ENCODE peak calls at places on chromosomes 2 and 18, in six cellular contexts. V is tibial artery, R is fibroblast of lung, K is kidney, O is cerebellar cortex, Q is fibroblast of the aortic adventitia. P is an unnamed sample.

GRCh38 chr2:132559921-132560320 is 110.1 kb downstream of the LYPD1 start:
- DNase-seq in V (no peak), R (no peak), K (no peak), O (no peak), Q (no peak), P (no peak)

GRCh38 chr2:15298769-15299168 is 262.4 kb downstream of the NBAS start:
- DNase-seq in V (no peak), R (peak), K (no peak), O (no peak), Q (no peak), P (no peak)

GRCh38 chr18:1466035-1466434 is 561.4 kb downstream of the ADCYAP1 start:
- DNase-seq in V (no peak), R (no peak), K (no peak), O (no peak), Q (no peak), P (no peak)

GRCh38 chr2:208406474-208407451 is at the start of gene PTH2R:
- DNase-seq in V (no peak), R (peak), K (peak), O (no peak), Q (no peak), P (no peak)

GRCh38 chr2:120938132-120938771 is 202.6 kb downstream of the GLI2 start:
- DNase-seq in V (no peak), R (no peak), K (peak), O (no peak), Q (peak), P (no peak)

GRCh38 chr2:154402138-154402714 is 296.3 kb upstream of the KCNJ3 start:
- DNase-seq in V (no peak), R (peak), K (no peak), O (peak), Q (peak), P (peak)

GRCh38 chr2:11075221-11075620 is 80.0 kb upstream of the SLC66A3 start:
- DNase-seq in V (no peak), R (no peak), K (no peak), O (no peak), Q (no peak), P (no peak)

GRCh38 chr2:109000654-109001600 is 11.9 kb upstream of the EDAR start:
- DNase-seq in V (no peak), R (no peak), K (no peak), O (no peak), Q (no peak), P (no peak)

GRCh38 chr18:49177812-49178211 is 227.0 kb upstream of the SMAD7 start:
- DNase-seq in V (no peak), R (peak), K (no peak), O (no peak), Q (peak), P (no peak)

GRCh38 chr2:25473758-25474335 is 132.1 kb upstream of the DNMT3A start:
- DNase-seq in V (no peak), R (peak), K (peak), O (peak), Q (peak), P (peak)

GRCh38 chr18:71068338-71068737 is 779.5 kb downstream of the SOCS6 start:
- DNase-seq in V (no peak), R (no peak), K (no peak), O (no peak), Q (no peak), P (no peak)

GRCh38 chr2:13858626-13859025 is 773.9 kb upstream of the LRATD1 start:
- DNase-seq in V (no peak), R (peak), K (no peak), O (no peak), Q (peak), P (no peak)

GRCh38 chr18:29161429-29161828 is 984.5 kb upstream of the CDH2 start:
- DNase-seq in V (no peak), R (no peak), K (no peak), O (no peak), Q (no peak), P (no peak)

GRCh38 chr2:190270298-190270697 is 49.3 kb downstream of the HIBCH start:
- DNase-seq in V (no peak), R (peak), K (no peak), O (no peak), Q (peak), P (no peak)

GRCh38 chr2:69601179-69601612 is 42.3 kb downstream of the AAK1 start:
- DNase-seq in V (no peak), R (peak), K (no peak), O (no peak), Q (peak), P (no peak)

GRCh38 chr18:35747894-35748472 is 166.4 kb downstream of the GALNT1 start:
- DNase-seq in V (no peak), R (no peak), K (no peak), O (no peak), Q (no peak), P (no peak)

GRCh38 chr2:77421971-77422370 is 100.2 kb downstream of the LRRTM4 start:
- DNase-seq in V (no peak), R (no peak), K (no peak), O (no peak), Q (no peak), P (no peak)

GRCh38 chr2:58633576-58634365 is 392.6 kb upstream of the FANCL start:
- DNase-seq in V (no peak), R (peak), K (no peak), O (no peak), Q (peak), P (no peak)